ENCODE peak calls at places on chromosomes 1 and 21, in six cellular contexts. L is H9, R is IMR-90, S is neuronal stem cell, B is H1, W is mesenchymal stem cell. P is an unnamed sample.

GRCh38 chr1:184388671-184389292 is 2.0 kb downstream of the C1orf21 start:
- DNase-seq in W (no peak), R (no peak), B (no peak), L (no peak), S (no peak), P (no peak)

GRCh38 chr1:65056866-65057265 is 90.5 kb upstream of the JAK1 start:
- DNase-seq in L (no peak), B (no peak), S (no peak), R (no peak), W (no peak), P (no peak)

GRCh38 chr1:157673008-157673407 is 27.6 kb downstream of the FCRL3 start:
- DNase-seq in L (no peak), R (no peak), S (no peak), B (no peak), W (no peak), P (no peak)

GRCh38 chr1:78787554-78787953 is 137.9 kb downstream of the IFI44 start:
- DNase-seq in L (no peak), W (no peak), B (no peak), R (peak), S (no peak), P (no peak)

GRCh38 chr1:109763646-109764415 is at the start of gene EPS8L3:
- DNase-seq in B (no peak), L (no peak), S (no peak), W (no peak), R (no peak), P (no peak)

GRCh38 chr1:47380699-47381098 is 35.4 kb upstream of the FOXE3 start:
- DNase-seq in B (no peak), W (no peak), R (no peak), L (no peak), S (no peak), P (no peak)

GRCh38 chr1:221356693-221357092 is 385.2 kb downstream of the DUSP10 start:
- DNase-seq in L (no peak), R (no peak), W (no peak), B (no peak), S (no peak), P (no peak)

GRCh38 chr1:215556996-215557395 is 10.1 kb upstream of the KCTD3 start:
- DNase-seq in R (no peak), B (no peak), W (no peak), L (no peak), S (no peak), P (no peak)

GRCh38 chr1:234896477-234897364 is 231.9 kb downstream of the TOMM20 start:
- DNase-seq in R (peak), L (no peak), S (no peak), W (no peak), B (no peak), P (no peak)

GRCh38 chr1:110879758-110880606 is 7.0 kb downstream of the CD53 start:
- DNase-seq in B (no peak), L (no peak), S (no peak), R (no peak), W (no peak), P (peak)

GRCh38 chr1:167158095-167158812 is 62.4 kb upstream of the POU2F1 start:
- DNase-seq in B (no peak), S (no peak), W (no peak), R (no peak), L (no peak), P (no peak)

GRCh38 chr1:230836347-230836746 is 32.0 kb downstream of the C1orf198 start:
- DNase-seq in B (no peak), L (no peak), W (no peak), R (no peak), S (no peak), P (no peak)

GRCh38 chr1:155030899-155031298 is 2.7 kb downstream of the DCST2 start:
- DNase-seq in R (no peak), B (no peak), S (no peak), W (no peak), L (no peak), P (no peak)

GRCh38 chr1:155032886-155033285 is 695 bp downstream of the DCST2 start:
- DNase-seq in R (no peak), B (no peak), W (no peak), L (no peak), S (no peak), P (no peak)

GRCh38 chr1:155033524-155033923 is at the start of the genes DCST1 and DCST2:
- DNase-seq in L (no peak), S (no peak), B (no peak), R (no peak), W (no peak), P (no peak)

GRCh38 chr1:155029513-155030242 is 3.9 kb downstream of the DCST2 start:
- DNase-seq in W (no peak), L (no peak), S (no peak), R (no peak), B (no peak), P (no peak)

DNA sequence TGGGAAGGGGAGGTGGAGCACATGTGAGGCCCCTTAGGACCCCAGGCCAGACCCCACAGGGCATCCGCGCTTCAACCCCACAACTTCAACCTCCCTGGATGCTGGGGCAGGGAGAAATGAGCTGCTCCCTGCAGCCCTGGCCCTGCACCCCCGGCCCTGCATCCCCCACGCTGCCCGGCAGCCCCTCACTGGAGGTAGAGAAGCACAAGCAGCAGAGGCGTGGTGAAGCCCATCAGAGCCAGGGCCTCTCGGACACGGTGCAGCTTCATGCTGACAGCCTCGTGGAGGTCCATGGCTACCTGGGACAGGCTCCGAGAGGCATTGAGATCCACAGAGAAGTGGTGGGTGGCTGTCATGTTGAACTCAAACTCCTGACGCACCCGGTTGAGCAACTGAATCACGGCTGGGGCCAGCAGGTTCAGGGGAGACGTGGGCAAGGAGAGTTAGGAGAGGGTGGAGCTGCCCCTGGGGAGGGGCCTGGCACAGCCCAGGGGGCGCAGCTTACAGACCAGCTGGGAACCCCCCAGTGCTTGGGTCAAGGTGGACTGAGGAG is 3.3 kb downstream of the DCST2 start:
- DNase-seq in S (no peak), W (no peak), R (no peak), L (no peak), B (no peak), P (no peak)
- H3K14ac ChIP-seq in S (no peak), W (no peak), R (no peak), L (no peak), B (no peak), P (no peak)

GRCh38 chr1:71655604-71656003 is 574.8 kb upstream of the ZRANB2 start:
- DNase-seq in L (no peak), R (no peak), S (no peak), B (no peak), W (no peak), P (no peak)
- H4K91ac ChIP-seq in L (no peak), R (no peak), S (no peak), B (no peak), W (no peak), P (no peak)

DNA sequence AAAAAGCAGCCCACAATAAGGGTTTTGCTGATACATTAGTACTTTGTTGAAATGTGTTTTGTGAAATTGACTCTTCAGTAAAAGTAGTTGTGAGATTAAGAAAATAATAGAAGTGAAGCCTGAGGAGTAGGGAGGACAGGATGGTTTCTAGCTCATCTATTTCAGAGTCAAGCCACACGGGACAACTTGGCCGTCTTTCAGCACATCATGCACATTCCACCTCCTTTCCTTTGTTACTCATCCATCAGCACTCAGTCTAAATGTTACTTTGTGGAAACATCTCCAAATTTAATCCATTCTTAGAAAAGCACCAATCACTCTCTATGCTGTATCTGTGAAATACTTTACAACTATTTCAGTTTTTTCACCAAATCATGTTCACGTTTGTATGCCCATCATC is 223.3 kb downstream of the FGGY start:
- DNase-seq in W (no peak), L (no peak), S (no peak), B (no peak), R (peak), P (no peak)
- H3K14ac ChIP-seq in W (no peak), L (no peak), S (no peak), B (no peak), R (peak), P (no peak)

GRCh38 chr21:34082769-34083168 is 9.4 kb downstream of the MRPS6 start:
- DNase-seq in B (no peak), S (no peak), L (no peak), W (no peak), R (no peak), P (no peak)
- H4K91ac ChIP-seq in B (no peak), S (no peak), L (no peak), W (no peak), R (no peak), P (no peak)

GRCh38 chr1:97414682-97415312 is 506.0 kb downstream of the DPYD start:
- DNase-seq in L (no peak), W (no peak), S (no peak), B (no peak), R (no peak), P (no peak)
- H3K14ac ChIP-seq in L (no peak), W (no peak), S (no peak), B (no peak), R (no peak), P (no peak)